ENCODE peak calls at places on chromosomes 6 and 20, in six cellular contexts. T is activated gamma-delta T cell, G is OCI-M1, V is GM03348, I is MM.1S, F is tibial artery. W is an unnamed sample.

GRCh38 chr6:2632368-2632767 is 118.4 kb downstream of the MYLK4 start:
- DNase-seq in F (peak), G (no peak), I (no peak), T (no peak), V (no peak), W (no peak)

GRCh38 chr20:46681032-46681854 is 8.0 kb downstream of the TP53RK start:
- DNase-seq in I (peak), V (peak), F (no peak), G (peak), T (no peak), W (peak)

GRCh38 chr6:168179133-168179532 is 100.1 kb upstream of the FRMD1 start:
- DNase-seq in V (no peak), I (peak), F (peak), G (no peak), T (no peak), W (no peak)

GRCh38 chr20:19275630-19276071 is 63.2 kb downstream of the SLC24A3 start:
- DNase-seq in T (no peak), I (no peak), G (peak), V (no peak), F (peak), W (no peak)

GRCh38 chr20:32344835-32345506 is 13.2 kb upstream of the ASXL1 start:
- DNase-seq in F (no peak), I (no peak), G (peak), V (no peak), T (no peak), W (no peak)

GRCh38 chr20:63920226-63920625 is 25.3 kb downstream of the DNAJC5 start:
- DNase-seq in F (no peak), I (no peak), G (no peak), V (no peak), T (no peak), W (no peak)

GRCh38 chr20:11128131-11128831 is 454.5 kb upstream of the JAG1 start:
- DNase-seq in V (peak), T (no peak), G (no peak), F (no peak), I (no peak), W (no peak)

GRCh38 chr6:64254558-64254957 is 619.0 kb downstream of the PHF3 start:
- DNase-seq in G (no peak), F (no peak), I (no peak), V (no peak), T (no peak), W (no peak)

GRCh38 chr6:151179321-151179720 is 60.4 kb upstream of the AKAP12 start:
- DNase-seq in F (no peak), V (peak), G (no peak), T (no peak), I (no peak), W (no peak)